ENCODE peak calls at places on chromosomes 11 and 22, in seven cellular contexts. B is adrenal gland; C is activated naive CD4-positive, alpha-beta T cell; H is activated CD4-positive, alpha-beta T cell treated with anti-CD3 and anti-CD28 coated beads for 4 hours; Z is T-cell; U is NCI-H345; X is GM04504. O is an unnamed sample.

GRCh38 chr11:120881591-120881990 is 142.3 kb upstream of the TBCEL start:
- DNase-seq in B (no peak), C (no peak), H (no peak), Z (no peak), U (no peak), X (no peak), O (no peak)

GRCh38 chr22:39994566-39995345 is at the start of gene FAM83F:
- DNase-seq in B (peak), C (no peak), H (peak), Z (no peak), U (no peak), X (no peak), O (peak)

GRCh38 chr11:46677991-46678740 is 22.3 kb downstream of the ARHGAP1 start:
- DNase-seq in B (peak), C (no peak), H (no peak), Z (no peak), U (no peak), X (no peak), O (no peak)

GRCh38 chr11:117300301-117300700 is 9.2 kb downstream of the BACE1-AS start:
- DNase-seq in B (peak), C (no peak), H (no peak), Z (no peak), U (no peak), X (no peak), O (peak)

GRCh38 chr22:36442506-36443197 is 38.8 kb downstream of the TXN2 start:
- DNase-seq in B (no peak), C (no peak), H (no peak), Z (no peak), U (peak), X (no peak), O (no peak)

GRCh38 chr11:47378011-47378835 is at the start of gene SPI1:
- DNase-seq in B (peak), C (no peak), H (no peak), Z (no peak), U (no peak), X (no peak), O (no peak)

GRCh38 chr11:111820059-111820375 is 51.4 kb downstream of the ALG9 start:
- DNase-seq in B (no peak), C (no peak), H (no peak), Z (no peak), U (no peak), X (no peak), O (no peak)

GRCh38 chr22:49954991-49955580 is 5.5 kb upstream of the PIM3 start:
- DNase-seq in B (no peak), C (no peak), H (no peak), Z (no peak), U (no peak), X (no peak), O (no peak)

GRCh38 chr11:35786918-35787557 is 124.5 kb downstream of the TRIM44 start:
- DNase-seq in B (no peak), C (no peak), H (no peak), Z (no peak), U (no peak), X (no peak), O (no peak)

GRCh38 chr22:46070722-46071450 is 79.4 kb upstream of the PPARA start:
- DNase-seq in B (peak), C (no peak), H (peak), Z (peak), U (peak), X (peak), O (peak)

GRCh38 chr11:129937592-129938238 is 42.3 kb upstream of the NFRKB start:
- DNase-seq in B (no peak), C (no peak), H (no peak), Z (no peak), U (peak), X (no peak), O (no peak)

GRCh38 chr11:31870609-31871309 is 59.6 kb upstream of the PAX6 start:
- DNase-seq in B (peak), C (no peak), H (no peak), Z (no peak), U (peak), X (peak), O (peak)

GRCh38 chr11:10581481-10582019 is 13.1 kb upstream of the LYVE1 start:
- DNase-seq in B (peak), C (no peak), H (no peak), Z (no peak), U (no peak), X (no peak), O (no peak)

GRCh38 chr11:114678125-114679036 is at the start of gene NXPE2:
- DNase-seq in B (no peak), C (no peak), H (no peak), Z (no peak), U (no peak), X (peak), O (no peak)

GRCh38 chr11:103433380-103433779 is 324.2 kb downstream of the DYNC2H1 start:
- DNase-seq in B (no peak), C (no peak), H (no peak), Z (no peak), U (no peak), X (peak), O (no peak)

GRCh38 chr11:94876645-94877445 is 96.5 kb downstream of the CWC15 start:
- DNase-seq in B (peak), C (peak), H (peak), Z (no peak), U (no peak), X (peak), O (no peak)

GRCh38 chr11:70871881-70872280 is 380.5 kb downstream of the SHANK2 start:
- DNase-seq in B (peak), C (no peak), H (no peak), Z (no peak), U (peak), X (no peak), O (no peak)

GRCh38 chr11:6925636-6926207 is 504 bp upstream of the ZNF215 start:
- DNase-seq in B (no peak), C (no peak), H (no peak), Z (no peak), U (peak), X (no peak), O (no peak)

GRCh38 chr22:49330421-49331222 is 497.1 kb downstream of the BRD1 start:
- DNase-seq in B (no peak), C (no peak), H (no peak), Z (no peak), U (no peak), X (no peak), O (no peak)

GRCh38 chr11:10727259-10727851 is 23.7 kb upstream of the CTR9 start:
- DNase-seq in B (no peak), C (no peak), H (no peak), Z (no peak), U (no peak), X (peak), O (no peak)

GRCh38 chr11:66595245-66595904 is 2.4 kb downstream of the CCS start:
- DNase-seq in B (peak), C (no peak), H (no peak), Z (no peak), U (no peak), X (no peak), O (no peak)

GRCh38 chr22:26845016-26845728 is 187.8 kb downstream of the MIAT start:
- DNase-seq in B (peak), C (no peak), H (no peak), Z (no peak), U (no peak), X (no peak), O (no peak)

GRCh38 chr11:43358308-43358669 is 431 bp upstream of the TTC17 start:
- DNase-seq in B (no peak), C (no peak), H (no peak), Z (no peak), U (no peak), X (no peak), O (no peak)

GRCh38 chr11:2207773-2208621 is 36.4 kb upstream of the TH start:
- DNase-seq in B (no peak), C (no peak), H (no peak), Z (peak), U (no peak), X (no peak), O (peak)

GRCh38 chr11:112364962-112365481 is 104.4 kb upstream of the PLET1 start:
- DNase-seq in B (no peak), C (no peak), H (no peak), Z (no peak), U (no peak), X (peak), O (no peak)

GRCh38 chr11:76962583-76963416 is 71.4 kb upstream of the B3GNT6 start:
- DNase-seq in B (no peak), C (no peak), H (no peak), Z (no peak), U (no peak), X (no peak), O (no peak)

GRCh38 chr22:32355760-32356159 is 1.9 kb upstream of the RFPL3 start:
- DNase-seq in B (no peak), C (no peak), H (no peak), Z (no peak), U (no peak), X (no peak), O (no peak)

GRCh38 chr11:45798793-45799441 is 6.0 kb upstream of the SLC35C1 start:
- DNase-seq in B (no peak), C (no peak), H (no peak), Z (no peak), U (no peak), X (no peak), O (no peak)

GRCh38 chr11:46260161-46260560 is 17.3 kb upstream of the CREB3L1 start:
- DNase-seq in B (no peak), C (no peak), H (no peak), Z (no peak), U (peak), X (no peak), O (no peak)

GRCh38 chr11:131498631-131499053 is 128.2 kb downstream of the NTM start:
- DNase-seq in B (no peak), C (no peak), H (no peak), Z (no peak), U (no peak), X (no peak), O (no peak)

GRCh38 chr11:133133053-133133452 is 399.2 kb downstream of the OPCML start:
- DNase-seq in B (no peak), C (no peak), H (no peak), Z (no peak), U (no peak), X (no peak), O (no peak)

GRCh38 chr11:2448661-2449547 is 4.1 kb downstream of the KCNQ1 start:
- DNase-seq in B (no peak), C (no peak), H (no peak), Z (no peak), U (no peak), X (no peak), O (no peak)

GRCh38 chr11:91231226-91231625 is 993.4 kb upstream of the FAT3 start:
- DNase-seq in B (peak), C (no peak), H (no peak), Z (no peak), U (no peak), X (no peak), O (no peak)

O was measured in mesothelial cell of epicardium.